ENCODE peak calls at places on chromosomes 3 and 15, in eight cellular contexts. Q is psoas muscle, H is IMR-90, G is esophagus squamous epithelium, L is lower lobe of right lung, D is retinal pigment epithelial cell, B is lower leg skin, V is A549. K is an unnamed sample.
A peak's percentile ranks its signal among the peaks of the same experiment; 100 is the strongest.

GRCh38 chr3:50165388-50166308 is 10.5 kb downstream of the SEMA3F start:
- DNase-seq in V (no peak), L (no peak), B (no peak), G (no peak), H (peak; percentile 47), D (peak; percentile 78), Q (no peak), K (peak; percentile 96)

GRCh38 chr3:66822059-66823009 is 175.8 kb upstream of the KBTBD8 start:
- DNase-seq in V (peak; percentile 25), L (peak; percentile 61), D (no peak), Q (peak; percentile 66), B (peak; percentile 60), H (peak; percentile 67), G (no peak), K (peak; percentile 63)

GRCh38 chr3:10560060-10560861 is 54.9 kb upstream of the ATP2B2 start:
- DNase-seq in G (no peak), Q (no peak), L (no peak), D (no peak), B (no peak), H (no peak), V (no peak), K (no peak)

GRCh38 chr15:78365931-78366330 is 25.8 kb downstream of the CRABP1 start:
- DNase-seq in Q (no peak), D (no peak), H (no peak), G (no peak), B (no peak), V (no peak), L (no peak), K (no peak)

GRCh38 chr15:94683912-94684311 is 452.6 kb downstream of the MCTP2 start:
- DNase-seq in Q (no peak), V (no peak), H (no peak), D (no peak), B (no peak), G (no peak), L (no peak), K (no peak)

GRCh38 chr15:61856295-61856694 is 204.0 kb downstream of the VPS13C start:
- DNase-seq in L (no peak), V (no peak), B (no peak), H (no peak), D (no peak), G (no peak), Q (no peak), K (no peak)

GRCh38 chr15:45573961-45574629 is 13.1 kb upstream of the BLOC1S6 start:
- DNase-seq in Q (no peak), L (no peak), V (no peak), D (no peak), B (no peak), G (no peak), H (no peak), K (peak; percentile 2)

GRCh38 chr3:45659661-45660566 is 29.3 kb upstream of the SACM1L start:
- DNase-seq in G (no peak), Q (peak; percentile 82), H (peak; percentile 97), D (no peak), L (peak; percentile 76), V (peak; percentile 65), B (no peak), K (peak; percentile 94)

GRCh38 chr15:31274496-31275330 is 51.9 kb upstream of the KLF13 start:
- DNase-seq in V (no peak), Q (peak; percentile 41), H (peak; percentile 3), L (no peak), D (no peak), G (no peak), B (no peak), K (no peak)

GRCh38 chr3:129505341-129505740 is 23.1 kb upstream of the RHO start:
- DNase-seq in B (no peak), G (no peak), Q (no peak), H (no peak), D (no peak), L (no peak), V (no peak), K (no peak)

GRCh38 chr3:39147711-39148115 is 5.7 kb downstream of the CSRNP1 start:
- DNase-seq in D (no peak), B (no peak), G (no peak), V (no peak), H (peak; percentile 55), Q (peak; percentile 66), L (no peak), K (no peak)

GRCh38 chr3:39149498-39150169 is 3.8 kb downstream of the CSRNP1 start:
- DNase-seq in Q (no peak), B (no peak), H (no peak), V (no peak), L (no peak), G (no peak), D (no peak), K (no peak)

GRCh38 chr3:39148116-39149058 is 5.0 kb downstream of the CSRNP1 start:
- DNase-seq in L (no peak), G (no peak), D (no peak), Q (no peak), V (no peak), B (no peak), H (peak; percentile 75), K (no peak)

GRCh38 chr3:39150170-39150802 is 3.1 kb downstream of the CSRNP1 start:
- DNase-seq in H (no peak), G (no peak), D (no peak), L (no peak), Q (no peak), B (no peak), V (no peak), K (no peak)

DNA sequence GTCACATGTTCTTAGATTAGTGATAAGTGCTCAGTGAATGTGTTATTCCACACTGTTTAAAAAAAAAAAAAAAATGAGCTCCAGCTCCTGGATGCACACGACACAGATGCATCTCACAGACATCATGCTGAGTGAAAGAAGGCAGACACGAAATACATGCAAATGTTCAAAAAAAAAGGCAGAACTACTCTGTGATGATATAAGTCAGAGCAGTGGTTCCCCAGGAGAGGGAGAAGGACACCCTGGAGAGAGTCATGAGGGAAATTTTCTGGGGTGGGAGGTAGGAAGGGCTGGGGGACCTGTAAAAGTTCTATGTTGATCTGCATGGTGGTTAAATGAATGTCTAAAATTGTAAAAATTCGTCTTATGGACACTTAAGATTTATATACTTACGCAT is 4.3 kb downstream of the CSRNP1 start:
- DNase-seq in V (no peak), D (no peak), L (no peak), H (no peak), B (no peak), Q (no peak), G (no peak), K (no peak)
- TF ChIP-seq CTCF in V (no peak), D (no peak), L (no peak), H (no peak), B (no peak), Q (no peak), G (no peak), K (no peak)

DNA sequence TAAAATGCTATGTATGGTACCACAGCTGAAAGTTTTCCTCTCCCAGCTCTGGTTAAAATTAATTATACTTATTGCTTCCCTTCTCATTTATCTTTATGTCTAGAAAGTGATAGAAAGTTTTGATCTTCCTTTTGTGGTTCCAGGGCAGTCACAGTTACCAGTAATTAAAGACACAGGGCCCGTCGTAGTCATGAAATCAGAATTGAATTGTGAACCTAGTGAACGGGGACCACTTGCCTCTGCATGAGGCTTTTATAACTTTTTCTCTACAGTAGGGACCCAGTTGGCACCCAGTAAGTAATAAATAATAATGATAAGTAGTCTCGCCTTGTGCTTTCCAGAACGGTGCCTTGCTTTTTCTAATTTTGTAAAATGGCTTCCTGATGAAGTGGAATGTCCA is 231.7 kb upstream of the SATB1 start:
- DNase-seq in G (no peak), L (no peak), D (no peak), Q (no peak), H (no peak), V (no peak), B (no peak), K (no peak)
- H3K4me3 ChIP-seq in G (no peak overlapping the region), L (no peak overlapping the region), D (no peak overlapping the region), Q (no peak overlapping the region), H (no peak overlapping the region), V (no peak overlapping the region), B (no peak overlapping the region), K (no peak overlapping the region)

DNA sequence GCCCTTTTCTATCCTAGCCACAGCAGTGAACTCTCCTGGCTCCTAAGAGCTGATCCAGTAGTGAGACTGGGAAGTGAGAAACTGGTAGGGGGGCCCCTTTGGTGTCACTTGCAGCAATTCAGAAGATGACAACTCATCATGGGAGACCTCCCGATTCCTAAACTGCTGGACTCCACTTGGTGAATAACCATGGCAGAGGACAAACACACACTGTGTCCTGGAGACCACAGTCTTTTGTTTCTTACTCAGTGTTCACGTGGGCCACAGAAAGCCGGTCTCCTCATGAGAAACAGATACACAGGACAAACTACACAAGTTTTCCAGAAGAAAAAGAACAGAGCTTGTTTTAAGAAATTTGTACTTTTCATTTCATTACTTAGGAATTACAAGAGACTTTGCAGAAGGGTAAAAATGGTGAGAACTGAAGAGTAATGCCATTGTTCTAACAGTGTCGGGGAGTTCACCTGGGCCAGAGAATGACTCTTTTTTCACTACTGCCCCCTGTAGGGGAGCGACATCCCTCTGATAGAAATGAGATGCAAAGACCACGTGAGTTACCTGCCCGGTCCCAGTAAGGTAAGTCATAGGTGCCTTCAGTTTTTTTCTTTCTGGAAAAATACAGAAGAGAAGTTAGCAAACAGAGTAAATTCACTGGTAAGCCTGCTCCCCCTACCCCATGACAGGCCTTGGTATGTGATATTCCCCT is 38.1 kb downstream of the ST3GAL6 start:
- DNase-seq in H (no peak), Q (no peak), B (no peak), G (no peak), L (no peak), V (no peak), D (no peak), K (no peak)
- TF ChIP-seq CTCF in H (peak; percentile 3), Q (no peak), B (no peak), G (no peak), L (no peak), V (peak; percentile 13), D (peak; percentile 39), K (no peak)

GRCh38 chr3:148205945-148206845 is 491.5 kb upstream of the AGTR1 start:
- DNase-seq in Q (no peak), D (peak; percentile 25), B (no peak), V (no peak), L (no peak), H (no peak), G (no peak), K (peak; percentile 7)

GRCh38 chr3:148202386-148202785 is 495.3 kb upstream of the AGTR1 start:
- DNase-seq in B (no peak), V (no peak), G (no peak), L (no peak), Q (no peak), D (no peak), H (no peak), K (no peak)

GRCh38 chr3:148208975-148209374 is 488.7 kb upstream of the AGTR1 start:
- DNase-seq in L (no peak), G (no peak), Q (no peak), H (no peak), B (no peak), V (no peak), D (no peak), K (no peak)

DNA sequence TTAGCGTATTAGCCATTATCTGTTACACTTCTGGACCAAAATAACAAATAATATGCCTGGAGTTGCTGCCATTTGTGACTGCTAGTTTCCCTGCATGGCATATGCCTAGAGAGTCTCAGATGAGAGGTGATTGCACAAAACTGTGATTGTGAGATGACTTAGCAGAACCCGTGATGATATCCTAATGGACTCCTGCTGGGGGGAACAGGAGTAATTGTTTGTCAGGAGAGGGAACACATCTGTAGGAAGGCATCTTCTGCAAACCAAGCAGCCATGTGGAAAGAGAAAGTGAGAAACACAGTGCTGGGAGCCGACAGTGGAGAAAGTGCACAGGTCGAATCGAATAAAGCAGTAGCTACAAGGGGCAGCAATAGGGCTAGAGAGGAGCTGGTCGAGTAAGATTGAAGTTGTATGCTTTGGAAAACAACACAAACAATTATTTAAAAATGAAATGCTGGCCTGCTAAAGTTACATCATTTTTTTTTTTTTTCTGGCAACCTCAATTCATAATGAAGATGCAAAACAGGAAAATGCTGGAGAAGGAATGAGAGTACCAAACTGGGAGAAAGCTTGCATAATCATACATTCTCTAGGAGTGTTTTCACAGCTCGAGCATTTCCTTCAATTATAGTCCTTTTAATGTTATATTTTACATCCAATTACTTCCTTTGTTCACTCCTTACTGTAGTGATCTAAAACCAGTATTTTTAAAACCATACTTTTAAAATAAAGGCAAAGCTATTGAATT is 494.3 kb upstream of the AGTR1 start:
- DNase-seq in Q (no peak), B (no peak), G (no peak), L (no peak), H (peak; percentile 5), D (no peak), V (no peak), K (peak; percentile 42)
- H3K4me3 ChIP-seq in Q (no peak overlapping the region), B (no peak overlapping the region), G (no peak overlapping the region), L (no peak overlapping the region), H (no peak overlapping the region), D (no peak overlapping the region), V (no peak overlapping the region), K (no peak overlapping the region)